ENCODE peak calls at places on chromosomes 13 and 19, in eight cellular contexts. H, S, P, N, L, G, W and E are unnamed samples. For H3K36me3 and H3K27me3, the result is how much of the 10 kb centered on the place peaks cover.

GRCh38 chr13:48233097-48233885 is at the start of gene ITM2B:
- DNase-seq in H (peak), S (peak), P (peak), N (peak), L (no peak), G (peak), W (peak), E (peak)

GRCh38 chr13:109790951-109791605 is 4.7 kb upstream of the IRS2 start:
- DNase-seq in H (no peak), S (peak), P (no peak), N (peak), L (peak), G (no peak), W (peak), E (peak)

GRCh38 chr19:51142119-51142518 is at the start of gene SIGLEC7:
- DNase-seq in H (peak), S (no peak), P (no peak), N (no peak), L (peak), G (no peak), W (no peak), E (no peak)

GRCh38 chr19:47381653-47382279 is 32.7 kb downstream of the DHX34 start:
- DNase-seq in H (no peak), S (no peak), P (no peak), N (no peak), L (no peak), G (no peak), W (no peak), E (no peak)

GRCh38 chr13:101757446-101758039 is 305.1 kb downstream of the ITGBL1 start:
- DNase-seq in H (no peak), S (no peak), P (no peak), N (no peak), L (no peak), G (no peak), W (peak), E (no peak)

GRCh38 chr13:48201044-48201443 is 32.0 kb upstream of the ITM2B start:
- DNase-seq in H (no peak), S (no peak), P (no peak), N (no peak), L (no peak), G (no peak), W (no peak), E (no peak)

GRCh38 chr13:42001580-42001979 is 40.7 kb upstream of the VWA8 start:
- DNase-seq in H (no peak), S (no peak), P (peak), N (no peak), L (peak), G (no peak), W (peak), E (peak)

GRCh38 chr19:48543121-48543710 is 8.8 kb upstream of the SULT2B1 start:
- DNase-seq in H (no peak), S (no peak), P (peak), N (peak), L (peak), G (no peak), W (peak), E (peak)

GRCh38 chr13:100542546-100543156 is 45.9 kb downstream of the GGACT start:
- DNase-seq in H (no peak), S (no peak), P (no peak), N (no peak), L (no peak), G (no peak), W (peak), E (no peak)

GRCh38 chr13:114268344-114269280 is 12.8 kb upstream of the UPF3A start:
- DNase-seq in H (no peak), S (no peak), P (no peak), N (no peak), L (no peak), G (no peak), W (no peak), E (no peak)

GRCh38 chr19:41327499-41328156 is 17.7 kb downstream of the CCDC97 start:
- DNase-seq in H (peak), S (no peak), P (peak), N (no peak), L (peak), G (no peak), W (peak), E (peak)

GRCh38 chr19:7912697-7913564 is 1.7 kb upstream of the TGFBR3L start:
- DNase-seq in H (no peak), S (peak), P (peak), N (no peak), L (no peak), G (no peak), W (no peak), E (no peak)

GRCh38 chr13:44342741-44343140 is 30.9 kb upstream of the SERP2 start:
- DNase-seq in H (no peak), S (no peak), P (no peak), N (no peak), L (no peak), G (no peak), W (no peak), E (no peak)

GRCh38 chr19:2542341-2543069 is 66.6 kb downstream of the GADD45B start:
- DNase-seq in H (no peak), S (no peak), P (no peak), N (peak), L (peak), G (no peak), W (peak), E (peak)

GRCh38 chr19:49923055-49924003 is 5.7 kb upstream of the ATF5 start:
- DNase-seq in H (no peak), S (no peak), P (no peak), N (no peak), L (peak), G (no peak), W (no peak), E (peak)

GRCh38 chr19:50207730-50208129 is 4.3 kb downstream of the MYH14 start:
- DNase-seq in H (no peak), S (no peak), P (no peak), N (no peak), L (no peak), G (no peak), W (no peak), E (no peak)

GRCh38 chr19:10295305-10295846 is 5.6 kb downstream of the ICAM5 start:
- DNase-seq in H (no peak), S (no peak), P (peak), N (no peak), L (peak), G (no peak), W (no peak), E (peak)

GRCh38 chr13:31556376-31556775 is 182.9 kb upstream of the RXFP2 start:
- DNase-seq in H (no peak), S (no peak), P (no peak), N (no peak), L (no peak), G (no peak), W (peak), E (no peak)

GRCh38 chr19:45076029-45076850 is at the start of gene ZNF296:
- DNase-seq in H (peak), S (no peak), P (peak), N (no peak), L (peak), G (peak), W (no peak), E (peak)

GRCh38 chr13:26011996-26012688 is 39.7 kb downstream of the SHISA2 start:
- DNase-seq in H (no peak), S (no peak), P (peak), N (no peak), L (no peak), G (no peak), W (no peak), E (peak)

GRCh38 chr13:98988782-98989181 is 10.9 kb upstream of the DOCK9 start:
- DNase-seq in H (no peak), S (no peak), P (no peak), N (no peak), L (no peak), G (no peak), W (no peak), E (no peak)

GRCh38 chr13:112688560-112689497 is 1.0 kb upstream of the ATP11A start:
- DNase-seq in H (no peak), S (no peak), P (peak), N (peak), L (peak), G (no peak), W (no peak), E (no peak)

GRCh38 chr19:10270180-10270615 is 722 bp upstream of the ICAM1 start:
- DNase-seq in H (no peak), S (no peak), P (peak), N (no peak), L (peak), G (peak), W (no peak), E (peak)

GRCh38 chr13:101416181-101417042 is at the start of gene NALCN:
- DNase-seq in H (no peak), S (peak), P (no peak), N (no peak), L (peak), G (no peak), W (no peak), E (peak)

GRCh38 chr13:45331981-45332830 is 8.8 kb downstream of the TPT1 start:
- DNase-seq in H (no peak), S (peak), P (no peak), N (peak), L (no peak), G (no peak), W (peak), E (no peak)

GRCh38 chr19:5826531-5827341 is 12.8 kb downstream of the FUT6 start:
- DNase-seq in H (no peak), S (peak), P (peak), N (peak), L (peak), G (no peak), W (no peak), E (peak)

GRCh38 chr13:32150794-32151193 is 119.2 kb downstream of the FRY start:
- DNase-seq in H (no peak), S (no peak), P (no peak), N (no peak), L (no peak), G (peak), W (peak), E (no peak)

GRCh38 chr19:43639507-43640423 is at the start of gene CADM4:
- DNase-seq in H (no peak), S (peak), P (peak), N (no peak), L (peak), G (no peak), W (no peak), E (peak)

GRCh38 chr19:13951799-13952153 is 533 bp upstream of the DCAF15 start:
- DNase-seq in H (no peak), S (no peak), P (no peak), N (no peak), L (no peak), G (no peak), W (no peak), E (no peak)

GRCh38 chr13:110483386-110483785 is 78.1 kb downstream of the RAB20 start:
- DNase-seq in H (no peak), S (no peak), P (no peak), N (no peak), L (no peak), G (no peak), W (no peak), E (no peak)

GRCh38 chr19:46411088-46412033 is 2.0 kb downstream of the CCDC8 start:
- DNase-seq in H (no peak), S (no peak), P (no peak), N (no peak), L (no peak), G (no peak), W (no peak), E (no peak)

GRCh38 chr13:93224545-93224944 is 2.1 kb upstream of the GPC6 start:
- DNase-seq in H (no peak), S (no peak), P (no peak), N (peak), L (peak), G (no peak), W (peak), E (peak)

GRCh38 chr13:97856001-97856675 is 97.3 kb upstream of the IPO5 start:
- DNase-seq in H (peak), S (no peak), P (peak), N (peak), L (peak), G (peak), W (no peak), E (peak)
- H3K4me3 ChIP-seq in H (no peak), S (no peak), P (no peak), N (peak), L (no peak), G (no peak), W (no peak), E (no peak)

GRCh38 chr13:75830842-75831241 is 194.7 kb downstream of the LMO7 start:
- DNase-seq in H (no peak), S (no peak), P (no peak), N (no peak), L (no peak), G (no peak), W (peak), E (no peak)
- H3K36me3 ChIP-seq in H (under half), S (under half), P (under half), N (under half), L (under half), G (under half), W (under half), E (under half)

GRCh38 chr13:21677075-21677628 is 6.3 kb downstream of the FGF9 start:
- DNase-seq in H (no peak), S (no peak), P (no peak), N (no peak), L (no peak), G (no peak), W (no peak), E (no peak)
- H3K27me3 ChIP-seq in H (under half), S (half or more), P (under half), N (under half), L (under half), G (under half), W (under half), E (under half)

GRCh38 chr19:28793391-28794168 is 419.4 kb downstream of the UQCRFS1 start:
- DNase-seq in H (no peak), S (no peak), P (no peak), N (no peak), L (peak), G (no peak), W (no peak), E (peak)
- H3K4me3 ChIP-seq in H (no peak), S (no peak), P (no peak), N (no peak), L (peak), G (no peak), W (no peak), E (peak)

DNA sequence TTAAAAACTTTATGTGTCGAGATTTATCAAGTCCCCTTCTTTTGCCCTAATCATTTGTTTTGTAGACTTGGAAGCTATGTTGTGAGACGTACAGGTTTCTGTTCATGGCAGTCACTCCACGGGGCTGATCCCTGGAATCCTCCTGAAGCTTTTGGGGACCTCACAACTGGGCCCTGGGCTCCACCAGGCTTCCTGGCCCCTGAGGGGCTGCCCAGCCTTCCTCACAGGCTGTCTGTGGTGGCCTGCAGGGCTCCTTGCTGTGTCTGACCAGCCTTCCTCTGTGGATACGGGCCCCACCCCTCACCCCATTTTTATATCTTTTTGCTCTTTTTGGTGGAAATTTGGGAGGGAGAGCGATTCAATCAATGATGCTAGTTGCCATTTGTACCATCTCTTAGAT is 38.1 kb downstream of the CHST8 start:
- DNase-seq in H (no peak), S (no peak), P (no peak), N (no peak), L (no peak), G (no peak), W (no peak), E (no peak)
- H3K36me3 ChIP-seq in H (under half), S (under half), P (under half), N (under half), L (under half), G (under half), W (under half), E (under half)